ENCODE peak calls at places on chromosome 9, in six cellular contexts. M is stimulated activated CD4-positive, alpha-beta T cell treated with anti-CD3 and anti-CD28 coated beads, Interleukin-12 subunit alpha, Interleukin-12 subunit beta, amount 100 ng/mL, for 4 hours; P is OCI-M1; K is NAMALWA; Z is B cell; R is EL. Q is an unnamed sample.

GRCh38 chr9:88198346-88198807 is 60.1 kb upstream of the SPATA31C2 start:
- DNase-seq in Z (no peak), M (no peak), R (peak; percentile 83), P (peak; percentile 57), K (no peak), Q (no peak)

GRCh38 chr9:128636556-128637530 is 19.8 kb downstream of the DYNC2I2 start:
- DNase-seq in M (no peak), R (no peak), P (no peak), Z (no peak), K (no peak), Q (no peak)

GRCh38 chr9:95506692-95507455 is 9.9 kb downstream of the PTCH1 start:
- DNase-seq in P (peak; percentile 72), M (peak; percentile 28), R (peak; percentile 69), K (peak; percentile 75), Z (peak; percentile 69), Q (peak; percentile 63)

GRCh38 chr9:113623851-113624485 is 160.4 kb downstream of the RGS3 start:
- DNase-seq in P (no peak), M (no peak), R (no peak), K (no peak), Z (no peak), Q (no peak)

GRCh38 chr9:100601216-100601615 is 23.3 kb downstream of the CAVIN4 start:
- DNase-seq in M (no peak), P (peak; percentile 75), R (peak; percentile 60), K (peak; percentile 80), Z (no peak), Q (peak; percentile 71)

GRCh38 chr9:37283730-37284235 is 138.7 kb upstream of the GRHPR start:
- DNase-seq in P (no peak), R (peak; percentile 61), M (no peak), Z (peak; percentile 26), K (peak; percentile 73), Q (peak; percentile 31)

GRCh38 chr9:133505901-133506652 is 18.7 kb downstream of the MYMK start:
- DNase-seq in R (peak; percentile 25), P (peak; percentile 91), Z (no peak), M (no peak), K (no peak), Q (peak; percentile 67)

GRCh38 chr9:419571-420156 is 205.0 kb downstream of the DOCK8 start:
- DNase-seq in P (no peak), M (no peak), R (peak; percentile 24), Z (no peak), K (no peak), Q (no peak)

GRCh38 chr9:134375011-134375390 is 48.7 kb downstream of the RXRA start:
- DNase-seq in Z (no peak), R (no peak), M (no peak), P (no peak), K (no peak), Q (peak; percentile 64)

GRCh38 chr9:84404095-84404686 is 63.6 kb upstream of the SLC28A3 start:
- DNase-seq in M (no peak), R (peak; percentile 8), P (peak; percentile 40), Z (no peak), K (peak; percentile 48), Q (peak; percentile 32)

GRCh38 chr9:133621868-133622267 is 12.7 kb upstream of the FAM163B start:
- DNase-seq in P (no peak), Z (no peak), M (no peak), R (no peak), K (no peak), Q (no peak)

GRCh38 chr9:137055385-137056364 is 1.8 kb upstream of the ENTPD2 start:
- DNase-seq in M (no peak), K (no peak), R (peak; percentile 80), P (no peak), Z (peak; percentile 43), Q (peak; percentile 76)

GRCh38 chr9:134496413-134497282 is 145.0 kb upstream of the COL5A1 start:
- DNase-seq in R (peak; percentile 82), Z (no peak), P (no peak), M (no peak), K (no peak), Q (peak; percentile 80)

GRCh38 chr9:135159801-135160200 is 72.3 kb downstream of the OLFM1 start:
- DNase-seq in P (no peak), K (no peak), Z (no peak), R (no peak), M (no peak), Q (no peak)

GRCh38 chr9:111107141-111107540 is 68.9 kb upstream of the LPAR1 start:
- DNase-seq in R (no peak), P (no peak), Z (no peak), M (no peak), K (no peak), Q (no peak)

GRCh38 chr9:135170535-135170934 is 83.1 kb downstream of the OLFM1 start:
- DNase-seq in Z (no peak), M (no peak), P (no peak), R (no peak), K (no peak), Q (no peak)

GRCh38 chr9:89883401-89884341 is 278.9 kb downstream of the GADD45G start:
- DNase-seq in M (no peak), Z (no peak), P (no peak), K (no peak), R (no peak), Q (no peak)

GRCh38 chr9:91423785-91424402 is at the start of gene NFIL3:
- DNase-seq in R (peak; percentile 84), K (peak; percentile 75), Z (peak; percentile 97), P (peak; percentile 84), M (peak; percentile 69), Q (peak; percentile 93)

GRCh38 chr9:34326690-34327089 is 2.4 kb downstream of the KIF24 start:
- DNase-seq in K (no peak), Z (no peak), M (no peak), R (no peak), P (peak; percentile 14), Q (no peak)

Q was measured in AG08396.